ENCODE peak calls at places on chromosomes 3 and 15, in seven cellular contexts. V is MM.1S, C is kidney, M is lung, Z is cardiac muscle cell, B is GM23248, A is mammary epithelial cell. F is an unnamed sample.

GRCh38 chr3:54853573-54854404 is 74.1 kb downstream of the LRTM1 start:
- DNase-seq in M (peak; percentile 66), C (peak; percentile 92), B (peak; percentile 84), V (peak; percentile 40), A (no peak), Z (peak; percentile 75), F (peak; percentile 54)

GRCh38 chr3:178562143-178562868 is 26.1 kb downstream of the KCNMB2 start:
- DNase-seq in B (peak; percentile 14), V (no peak), A (no peak), M (no peak), Z (peak; percentile 46), C (no peak), F (no peak)

GRCh38 chr3:132597660-132598059 is 590 bp downstream of the ACKR4 start:
- DNase-seq in C (no peak), A (no peak), V (no peak), B (no peak), Z (no peak), M (no peak), F (no peak)

GRCh38 chr3:30314757-30315156 is 291.6 kb upstream of the TGFBR2 start:
- DNase-seq in A (no peak), V (no peak), B (peak; percentile 47), Z (peak; percentile 51), M (no peak), C (no peak), F (no peak)

GRCh38 chr15:64070965-64071851 is 22.4 kb downstream of the CIAO2A start:
- DNase-seq in B (peak; percentile 92), V (no peak), Z (peak; percentile 86), A (peak; percentile 58), C (peak; percentile 61), M (peak; percentile 50), F (no peak)

GRCh38 chr15:39304201-39304841 is 276.6 kb upstream of the THBS1 start:
- DNase-seq in M (no peak), C (no peak), V (no peak), B (peak; percentile 94), Z (no peak), A (peak; percentile 78), F (no peak)

GRCh38 chr3:141486416-141486734 is 452 bp upstream of the RASA2 start:
- DNase-seq in Z (no peak), B (peak; percentile 79), M (no peak), A (peak; percentile 77), V (no peak), C (no peak), F (no peak)

GRCh38 chr3:50481992-50482391 is 21.4 kb downstream of the CACNA2D2 start:
- DNase-seq in Z (no peak), C (no peak), A (no peak), B (no peak), V (no peak), M (peak; percentile 63), F (no peak)

GRCh38 chr3:12479919-12480425 is 4.3 kb upstream of the TSEN2 start:
- DNase-seq in B (peak; percentile 58), V (peak; percentile 56), A (peak; percentile 8), C (no peak), M (no peak), Z (peak; percentile 72), F (peak; percentile 45)

GRCh38 chr3:132083583-132084372 is 49.0 kb upstream of the CPNE4 start:
- DNase-seq in A (peak; percentile 71), V (no peak), M (no peak), B (peak; percentile 76), Z (peak; percentile 86), C (no peak), F (no peak)

GRCh38 chr3:8575364-8576104 is 69.1 kb downstream of the SSUH2 start:
- DNase-seq in Z (peak; percentile 32), C (no peak), V (no peak), A (peak; percentile 12), B (peak; percentile 41), M (no peak), F (no peak)

GRCh38 chr3:42513521-42513920 is 11.1 kb downstream of the VIPR1 start:
- DNase-seq in M (no peak), C (peak; percentile 60), B (no peak), A (no peak), Z (no peak), V (no peak), F (no peak)
- H3K27ac ChIP-seq in M (no peak overlapping the region), C (no peak overlapping the region), B (no peak overlapping the region), A (no peak overlapping the region), Z (no peak overlapping the region), V (no peak overlapping the region), F (no peak overlapping the region)

DNA sequence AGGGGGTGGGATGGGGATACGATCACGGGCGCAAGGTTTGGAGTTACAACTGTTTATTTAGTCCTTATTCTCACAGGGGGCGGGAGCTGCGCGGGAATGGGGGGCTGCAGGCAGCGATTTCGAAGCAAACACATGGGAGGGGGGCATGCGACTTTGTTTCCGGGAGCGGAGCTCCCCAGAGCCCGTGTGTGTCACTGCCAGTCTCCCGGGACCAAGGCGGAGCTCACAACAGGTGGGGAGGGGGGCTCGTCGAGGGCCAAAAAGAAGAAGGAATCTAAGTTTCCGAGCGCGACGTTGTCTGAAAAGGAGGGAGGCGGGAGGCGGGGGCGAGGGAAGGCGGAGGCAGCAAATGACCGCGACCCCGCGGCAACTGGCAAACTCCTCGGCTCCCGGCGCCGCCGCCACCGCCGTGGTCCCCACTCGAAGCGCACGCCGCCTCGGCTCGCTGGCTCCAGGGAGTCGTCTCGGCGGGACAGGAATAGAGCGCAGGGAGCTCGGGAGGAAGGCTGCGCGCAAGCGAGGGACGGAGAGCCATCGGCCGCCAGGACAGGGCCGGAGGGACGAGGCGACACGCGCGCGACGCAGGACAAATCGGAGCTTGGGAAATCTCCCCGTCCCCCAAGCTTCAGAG is 1.4 kb downstream of the FOXP1 start:
- DNase-seq in Z (peak; percentile 38), C (peak; percentile 86), V (no peak), B (peak; percentile 71), A (peak; percentile 45), M (peak; percentile 67), F (no peak)
- H3K4me3 ChIP-seq in Z (peak overlapping the region; percentile 67), C (peak overlapping the region; percentile 80), V (peak overlapping the region; percentile 78), B (peak overlapping the region; percentile 93), A (peak overlapping the region; percentile 88), M (peak overlapping the region; percentile 92), F (peak overlapping the region; percentile 73)

DNA sequence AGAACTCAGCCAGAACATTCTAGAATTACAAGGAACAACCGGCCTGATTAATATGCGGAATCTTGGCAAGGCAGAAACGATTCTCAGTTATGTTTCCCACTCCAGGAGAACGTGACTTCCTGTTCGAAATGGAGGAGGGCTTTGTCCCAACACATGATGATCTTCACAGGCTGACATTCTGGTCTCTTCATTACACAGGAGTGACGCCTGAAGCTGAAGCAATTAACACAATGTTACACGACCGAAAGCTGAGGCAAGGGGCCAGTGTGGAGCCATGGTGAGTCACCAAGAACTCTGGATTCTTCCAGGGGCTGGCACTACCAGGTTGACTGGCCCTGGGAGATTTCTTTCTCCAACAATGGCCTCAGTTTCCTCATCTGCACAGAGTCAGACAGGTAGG is 40.9 kb downstream of the RFTN1 start:
- DNase-seq in B (no peak), Z (no peak), M (no peak), A (no peak), V (no peak), C (no peak), F (no peak)
- H3K4me1 ChIP-seq in B (peaks cover 38% of the 10 kb centered on the region), Z (peaks cover 34% of the 10 kb centered on the region), M (peaks cover 9% of the 10 kb centered on the region), A (no peaks in the 10 kb centered on the region), V (no peaks in the 10 kb centered on the region), C (peaks cover 4% of the 10 kb centered on the region), F (peaks cover 3% of the 10 kb centered on the region)

DNA sequence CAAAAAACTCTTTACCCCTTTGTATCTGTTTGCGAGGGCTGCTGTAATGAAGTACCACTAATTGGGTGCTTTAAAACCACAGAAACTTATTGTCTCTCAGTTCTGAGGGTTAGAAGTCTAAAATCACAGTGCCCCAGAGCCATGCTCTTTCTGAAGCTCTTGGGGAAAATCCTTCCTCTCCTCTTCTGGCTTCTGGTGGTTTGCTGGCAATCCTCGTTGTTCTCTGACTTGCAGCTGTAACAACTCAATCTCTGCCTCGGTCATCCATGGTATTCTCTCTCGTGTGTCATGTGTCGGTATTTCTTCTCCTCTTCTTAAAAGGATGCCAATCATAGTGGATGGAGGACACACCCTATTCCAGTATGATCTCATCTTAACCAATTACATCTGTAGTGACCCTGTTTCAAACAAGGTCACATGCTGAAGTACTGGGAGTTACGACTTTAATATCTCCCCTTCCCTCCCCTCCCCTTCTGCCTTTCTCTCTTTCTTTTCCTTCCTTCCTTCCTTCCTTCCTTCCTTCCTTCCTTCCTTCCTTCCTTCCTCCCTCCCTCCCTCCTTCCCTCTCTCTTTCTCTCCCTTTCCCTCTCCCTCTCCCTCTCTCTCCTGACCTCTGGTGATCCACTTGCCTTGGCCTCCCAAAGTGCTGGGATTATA is 6.5 kb upstream of the ARL8B start:
- DNase-seq in B (peak; percentile 40), Z (no peak), M (no peak), V (peak; percentile 39), C (no peak), A (no peak), F (no peak)
- H3K27ac ChIP-seq in B (no peak overlapping the region), Z (no peak overlapping the region), M (no peak overlapping the region), V (peak overlapping the region; percentile 33), C (no peak overlapping the region), A (no peak overlapping the region), F (no peak overlapping the region)